ENCODE peak calls at places on chromosome 19, in eight cellular contexts. Y is astrocyte, L is mammary epithelial cell, A is H1, U is GM23338, K is endothelial cell of umbilical vein, N is K562, O is fibroblast of lung. B is an unnamed sample. For H4K20me1, the result is how much of the 10 kb centered on the place peaks cover.

GRCh38 chr19:41895745-41896580 is 13.0 kb downstream of the ARHGEF1 start:
- DNase-seq in Y (no peak), A (no peak), L (no peak), N (no peak), O (no peak), U (peak), K (no peak), B (peak)

GRCh38 chr19:29806098-29806866 is 5.5 kb upstream of the CCNE1 start:
- DNase-seq in K (no peak), Y (peak), U (peak), N (peak), L (no peak), O (peak), A (no peak), B (peak)

GRCh38 chr19:9885077-9885552 is 50.0 kb downstream of the PIN1 start:
- DNase-seq in K (no peak), O (peak), N (no peak), U (peak), Y (peak), L (no peak), A (no peak), B (no peak)

GRCh38 chr19:3108775-3109174 is 14.6 kb downstream of the GNA11 start:
- DNase-seq in N (peak), K (peak), A (peak), O (peak), L (peak), U (peak), Y (peak), B (peak)

GRCh38 chr19:49877020-49877878 is at the start of the genes AKT1S1 and TBC1D17:
- DNase-seq in K (peak), A (peak), U (peak), Y (peak), N (peak), L (peak), O (peak), B (peak)

GRCh38 chr19:24065243-24065642 is 21.7 kb upstream of the ZNF254 start:
- DNase-seq in U (no peak), A (no peak), L (no peak), Y (no peak), O (no peak), K (no peak), N (no peak), B (no peak)

GRCh38 chr19:30001794-30002193 is 59.8 kb downstream of the URI1 start:
- DNase-seq in U (no peak), L (no peak), K (peak), A (no peak), O (peak), Y (no peak), N (no peak), B (no peak)

GRCh38 chr19:29609636-29610035 is 3.6 kb downstream of the POP4 start:
- DNase-seq in Y (no peak), O (no peak), A (no peak), K (no peak), U (no peak), N (no peak), L (no peak), B (no peak)

GRCh38 chr19:50796128-50796633 is 6.0 kb downstream of the ACP4 start:
- DNase-seq in O (no peak), N (peak), U (peak), L (no peak), K (no peak), A (no peak), Y (no peak), B (no peak)

GRCh38 chr19:13099073-13099999 is 3.3 kb downstream of the LYL1 start:
- DNase-seq in O (no peak), K (peak), A (no peak), U (peak), L (no peak), Y (no peak), N (peak), B (peak)

GRCh38 chr19:50461066-50461875 is 15.0 kb upstream of the EMC10 start:
- DNase-seq in Y (peak), A (no peak), L (peak), K (peak), O (peak), U (peak), N (peak), B (peak)

GRCh38 chr19:18278521-18279265 is 2.7 kb downstream of the JUND start:
- DNase-seq in N (peak), A (no peak), K (peak), U (peak), L (no peak), O (no peak), Y (no peak), B (no peak)

GRCh38 chr19:3129112-3129511 is 6.7 kb upstream of the GNA15 start:
- DNase-seq in N (no peak), K (peak), A (no peak), Y (peak), U (peak), O (peak), L (peak), B (no peak)

GRCh38 chr19:2084993-2085720 is 11.0 kb downstream of the MOB3A start:
- DNase-seq in N (no peak), U (no peak), K (peak), Y (peak), L (peak), O (no peak), A (no peak), B (no peak)

GRCh38 chr19:38024991-38025716 is 118.1 kb downstream of the SIPA1L3 start:
- DNase-seq in L (no peak), U (peak), N (peak), A (no peak), K (no peak), O (no peak), Y (no peak), B (no peak)

GRCh38 chr19:16288544-16288943 is 36.1 kb upstream of the KLF2 start:
- DNase-seq in A (no peak), O (peak), N (no peak), K (no peak), Y (no peak), L (no peak), U (no peak), B (no peak)

GRCh38 chr19:4342421-4343055 is 824 bp upstream of the MPND start:
- DNase-seq in K (peak), A (peak), O (peak), N (peak), Y (peak), L (peak), U (peak), B (peak)
- TF ChIP-seq EZH2 in K (peak), A (peak), O (peak), N (peak), Y (peak), L (peak), U (no peak), B (no peak)

DNA sequence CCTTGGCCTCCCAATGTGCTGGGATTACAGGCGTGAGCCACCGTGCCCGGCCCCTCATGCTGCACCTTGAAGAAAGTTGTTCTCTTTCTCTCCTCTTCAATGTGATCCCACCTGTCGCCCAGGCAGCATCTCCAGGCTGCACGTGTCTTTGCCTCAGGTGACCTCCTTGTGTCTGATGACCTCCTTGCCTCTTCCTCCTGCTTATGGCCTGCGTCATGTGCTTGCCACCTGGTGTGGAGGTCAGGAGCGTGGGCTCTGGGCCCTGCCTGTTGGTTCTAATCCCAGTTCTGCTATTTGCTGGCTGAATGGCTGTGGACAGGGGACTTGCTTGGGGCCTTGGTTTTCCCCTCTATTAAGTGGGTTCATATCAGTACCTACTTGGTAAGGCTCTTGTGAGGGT is 6.3 kb downstream of the BICRA start:
- DNase-seq in U (no peak), L (no peak), N (no peak), O (no peak), Y (no peak), K (no peak), A (no peak), B (no peak)
- H4K20me1 ChIP-seq in U (under half), L (under half), N (half or more), O (under half), Y (half or more), K (under half), A (under half), B (half or more)

DNA sequence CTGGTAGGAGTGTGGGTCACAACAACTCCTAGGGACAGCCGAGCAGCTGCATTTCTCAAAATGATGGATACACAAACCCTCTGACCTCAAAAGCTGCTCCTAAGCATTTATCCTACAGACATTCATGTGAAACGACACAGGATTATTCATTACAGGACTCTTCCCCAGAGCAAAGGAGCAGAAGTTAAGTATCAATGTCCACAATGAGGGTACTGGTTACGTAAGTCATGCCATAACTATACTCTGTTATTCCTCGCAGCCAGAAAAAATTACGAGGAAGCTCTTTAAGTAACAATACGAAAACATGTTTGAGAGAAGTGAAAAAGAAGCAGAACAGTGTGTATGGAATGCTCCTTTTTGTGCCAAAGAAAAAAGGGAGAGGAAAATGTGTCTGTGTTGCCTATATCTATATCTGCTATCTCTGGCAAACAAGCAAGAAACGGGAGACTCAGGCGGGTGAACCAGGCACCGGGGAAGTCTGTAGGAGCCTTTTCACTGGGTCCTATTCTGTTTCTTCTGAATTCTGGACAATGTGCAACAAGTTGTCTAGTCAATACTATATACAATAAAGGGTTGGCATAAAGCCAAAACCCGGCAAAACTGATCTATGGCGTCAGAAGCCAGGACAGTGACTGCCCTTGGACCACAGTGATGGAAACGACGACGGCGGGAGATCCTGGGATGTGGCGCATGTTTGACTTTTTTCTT is 1.3 kb downstream of the ISOC2 start:
- DNase-seq in Y (no peak), U (no peak), N (no peak), L (no peak), A (no peak), K (peak), O (peak), B (no peak)
- TF ChIP-seq EZH2 in Y (no peak), U (no peak), N (no peak), L (no peak), A (no peak), K (no peak), O (no peak), B (no peak)

DNA sequence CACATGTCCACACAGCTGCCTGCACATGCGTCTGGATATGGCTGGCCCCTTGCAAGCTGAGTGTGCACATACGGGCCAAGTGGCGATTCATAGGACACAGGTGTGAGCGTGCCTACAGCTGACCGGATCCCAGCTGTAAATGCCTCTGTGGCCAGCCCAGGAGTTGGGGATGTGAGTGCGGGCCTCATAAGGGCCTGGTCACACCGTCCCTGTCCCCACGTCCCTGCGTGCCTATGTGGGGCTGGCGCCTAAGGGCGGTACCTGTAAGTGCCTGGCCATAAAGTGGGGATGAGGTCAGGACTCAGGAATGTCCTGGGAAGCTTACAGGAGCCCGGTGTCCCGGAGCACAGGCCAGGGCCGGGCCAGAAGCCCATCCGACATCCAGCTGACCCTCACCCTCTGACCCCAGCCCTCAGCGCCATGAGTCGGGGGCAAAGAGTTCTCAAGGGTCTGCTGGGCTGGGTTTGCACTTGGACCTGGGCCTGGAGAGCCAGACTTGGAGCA is 1.3 kb upstream of the ARHGAP45 start:
- DNase-seq in O (no peak), L (peak), K (no peak), A (no peak), U (peak), Y (no peak), N (no peak), B (no peak)
- H4K20me1 ChIP-seq in O (under half), L (under half), K (under half), A (under half), U (under half), Y (under half), N (under half), B (under half)

B was measured in neural progenitor cell.